ENCODE peak calls at places on chromosomes 16 and 17, in six cellular contexts. C, V, E, G, Z and K are unnamed samples.

GRCh38 chr17:64641499-64641898 is 20.6 kb downstream of the SMURF2 start:
- DNase-seq in C (peak; percentile 87), V (no peak), Z (peak; percentile 96), E (peak; percentile 40), G (no peak), K (no peak)

GRCh38 chr17:61405686-61406542 is 6.3 kb downstream of the TBX2 start:
- DNase-seq in E (no peak), G (peak; percentile 64), C (no peak), Z (no peak), V (no peak), K (peak; percentile 20)

GRCh38 chr16:81940781-81941560 is 70.3 kb downstream of the SDR42E1 start:
- DNase-seq in Z (peak; percentile 87), E (no peak), C (peak; percentile 75), V (no peak), G (no peak), K (no peak)

GRCh38 chr16:59053911-59054310 is 319.8 kb upstream of the GOT2 start:
- DNase-seq in G (no peak), C (no peak), E (no peak), Z (no peak), V (no peak), K (no peak)

GRCh38 chr17:45110676-45111611 is 21.4 kb downstream of the PLCD3 start:
- DNase-seq in G (peak; percentile 89), V (no peak), E (no peak), C (no peak), Z (peak; percentile 65), K (no peak)

GRCh38 chr17:68906638-68907037 is 48.6 kb downstream of the ABCA8 start:
- DNase-seq in Z (peak; percentile 39), C (peak; percentile 55), G (no peak), E (no peak), V (no peak), K (no peak)

GRCh38 chr16:69112285-69113129 is 7.1 kb downstream of the HAS3 start:
- DNase-seq in G (peak; percentile 67), E (peak; percentile 78), Z (no peak), C (peak; percentile 60), V (peak; percentile 32), K (peak; percentile 73)

GRCh38 chr17:82948081-82948511 is 108.3 kb upstream of the ZNF750 start:
- DNase-seq in E (no peak), V (no peak), C (no peak), G (peak; percentile 64), Z (no peak), K (peak; percentile 31)

GRCh38 chr17:15260376-15261062 is 4.6 kb downstream of the PMP22 start:
- DNase-seq in Z (peak; percentile 89), V (peak; percentile 83), C (peak; percentile 94), G (peak; percentile 97), E (peak; percentile 74), K (peak; percentile 85)

GRCh38 chr17:82794781-82795505 is 43.1 kb downstream of the TBCD start:
- DNase-seq in Z (peak; percentile 22), C (peak; percentile 11), G (peak; percentile 79), E (no peak), V (no peak), K (no peak)

GRCh38 chr16:56013962-56014552 is 138.9 kb upstream of the CES5A start:
- DNase-seq in G (no peak), Z (no peak), V (no peak), E (peak; percentile 23), C (peak; percentile 6), K (peak; percentile 58)

GRCh38 chr17:32331243-32332040 is 10.5 kb downstream of the C17orf75 start:
- DNase-seq in Z (no peak), C (peak; percentile 57), V (no peak), E (no peak), G (no peak), K (no peak)
- H3K36me3 ChIP-seq in Z (peaks cover 2% of the 10 kb centered on the region), C (peaks cover 49% of the 10 kb centered on the region), V (peaks cover 4% of the 10 kb centered on the region), E (peaks cover 9% of the 10 kb centered on the region), G (no peaks in the 10 kb centered on the region), K (no peaks in the 10 kb centered on the region)

GRCh38 chr17:33240397-33240796 is 52.7 kb downstream of the ASIC2 start:
- DNase-seq in V (no peak), E (no peak), G (no peak), Z (no peak), C (no peak), K (no peak)

GRCh38 chr17:33239702-33240101 is 53.4 kb downstream of the ASIC2 start:
- DNase-seq in E (no peak), V (no peak), C (no peak), Z (no peak), G (no peak), K (no peak)

GRCh38 chr17:33242725-33243124 is 50.4 kb downstream of the ASIC2 start:
- DNase-seq in G (no peak), Z (no peak), E (no peak), V (no peak), C (no peak), K (no peak)

GRCh38 chr17:33243732-33244131 is 49.4 kb downstream of the ASIC2 start:
- DNase-seq in V (no peak), C (no peak), G (no peak), E (no peak), Z (no peak), K (no peak)

DNA sequence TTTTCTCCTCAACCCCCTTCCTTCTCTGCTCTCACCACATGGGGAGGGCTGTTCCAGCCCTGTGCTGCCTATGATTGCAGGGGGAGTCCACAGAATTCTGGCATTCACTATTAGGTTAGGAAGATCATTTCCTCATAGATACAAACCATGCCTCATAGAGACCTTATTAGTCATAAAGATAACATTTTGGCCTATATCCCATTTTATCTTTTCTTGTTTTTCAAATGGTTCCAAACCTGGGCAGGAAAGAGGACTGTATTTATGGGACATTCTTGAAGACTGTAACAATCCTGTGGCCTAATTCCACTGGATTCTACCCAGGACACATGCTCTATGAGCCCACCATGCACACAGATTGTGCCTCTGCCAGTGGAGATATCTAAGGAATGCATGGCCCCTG is 51.7 kb downstream of the ASIC2 start:
- DNase-seq in Z (peak; percentile 79), V (no peak), C (peak; percentile 43), G (no peak), E (no peak), K (no peak)
- H3K4me3 ChIP-seq in Z (no peak overlapping the region), V (no peak overlapping the region), C (no peak overlapping the region), G (no peak overlapping the region), E (no peak overlapping the region), K (no peak overlapping the region)

GRCh38 chr17:2704890-2705248 is 6.7 kb downstream of the CLUH start:
- DNase-seq in G (peak; percentile 37), C (no peak), E (no peak), V (no peak), Z (no peak), K (no peak)
- H3K36me3 ChIP-seq in G (peaks cover 31% of the 10 kb centered on the region), C (peaks cover 4% of the 10 kb centered on the region), E (peaks cover 88% of the 10 kb centered on the region), V (peaks cover 4% of the 10 kb centered on the region), Z (peaks cover 13% of the 10 kb centered on the region), K (peaks cover 27% of the 10 kb centered on the region)

GRCh38 chr17:1228752-1229353 is 41.4 kb upstream of the BHLHA9 start:
- DNase-seq in E (no peak), V (no peak), G (no peak), Z (no peak), C (no peak), K (no peak)
- H3K4me3 ChIP-seq in E (no peak overlapping the region), V (peak overlapping the region; percentile 42), G (peak overlapping the region; percentile 45), Z (no peak overlapping the region), C (peak overlapping the region; percentile 43), K (peak overlapping the region; percentile 54)

DNA sequence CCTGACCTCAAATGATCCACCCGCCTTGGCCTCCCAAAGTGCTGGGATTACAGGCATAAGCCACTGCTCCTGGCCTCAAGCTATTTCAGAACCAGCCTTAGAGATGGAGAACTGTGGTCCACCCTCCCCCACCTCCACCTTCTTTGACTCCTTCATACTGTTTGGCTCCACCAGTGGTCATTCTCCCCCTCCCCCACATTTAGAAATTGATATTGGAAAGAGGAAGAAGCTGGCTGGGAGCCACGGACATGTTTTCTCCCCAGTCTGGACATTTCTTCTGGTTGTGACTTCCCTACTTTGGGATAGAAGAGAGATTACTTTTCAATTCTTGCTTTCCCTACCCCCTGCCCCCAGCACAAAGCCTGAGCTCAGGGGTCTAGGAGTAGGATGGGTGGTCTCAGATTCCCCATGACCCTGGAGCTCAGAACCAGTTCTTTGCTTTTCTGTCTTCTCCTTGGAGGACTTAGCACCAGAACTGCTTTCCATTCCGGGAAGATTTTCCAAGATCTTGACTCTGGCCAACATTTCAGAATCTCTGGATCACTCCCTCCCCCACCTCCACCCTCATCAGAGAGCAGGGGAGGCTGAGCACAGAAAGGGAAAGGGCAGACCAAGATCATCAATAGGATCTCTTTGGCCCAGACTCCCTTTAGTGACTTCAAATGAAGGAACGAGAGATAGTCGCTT is 16.3 kb downstream of the CAVIN1 start:
- DNase-seq in E (peak; percentile 56), C (no peak), V (no peak), G (no peak), Z (no peak), K (no peak)
- H3K36me3 ChIP-seq in E (peaks cover 54% of the 10 kb centered on the region), C (no peaks in the 10 kb centered on the region), V (no peaks in the 10 kb centered on the region), G (peaks cover 4% of the 10 kb centered on the region), Z (peaks cover 25% of the 10 kb centered on the region), K (no peaks in the 10 kb centered on the region)

GRCh38 chr16:30474062-30474452 is 1.5 kb downstream of the ITGAL start:
- DNase-seq in Z (no peak), C (no peak), E (no peak), V (no peak), G (no peak), K (peak; percentile 54)

GRCh38 chr16:30470632-30471007 is 1.9 kb upstream of the ITGAL start:
- DNase-seq in E (no peak), C (no peak), G (no peak), V (no peak), Z (no peak), K (no peak)

GRCh38 chr16:30473231-30474061 is 904 bp downstream of the ITGAL start:
- DNase-seq in C (no peak), G (no peak), E (no peak), Z (no peak), V (no peak), K (peak; percentile 31)

GRCh38 chr16:30474684-30475083 is 2.1 kb downstream of the ITGAL start:
- DNase-seq in E (no peak), G (no peak), V (no peak), C (no peak), Z (no peak), K (no peak)

GRCh38 chr16:30472328-30472942 is at the start of gene ITGAL:
- DNase-seq in G (peak; percentile 72), V (peak; percentile 15), Z (no peak), E (no peak), C (no peak), K (peak; percentile 61)
- H3K4me3 ChIP-seq in G (no peak within 1 kb of the TSS), V (no peak within 1 kb of the TSS), Z (no peak within 1 kb of the TSS), E (no peak within 1 kb of the TSS), C (no peak within 1 kb of the TSS), K (no peak within 1 kb of the TSS)